ENCODE peak calls at places on chromosomes 6 and 20, in seven cellular contexts. E, K, F, J, I, Q and R are unnamed samples.

GRCh38 chr20:438581-439469 is 23.5 kb downstream of the TBC1D20 start:
- DNase-seq in Q (no peak), I (peak), K (peak), F (no peak), E (no peak), J (no peak), R (no peak)

GRCh38 chr6:20319520-20320357 is 81.9 kb upstream of the E2F3 start:
- DNase-seq in F (peak), I (peak), Q (no peak), J (peak), K (peak), E (no peak), R (no peak)

GRCh38 chr6:27135087-27135657 is 112.3 kb upstream of the PRSS16 start:
- DNase-seq in F (no peak), E (no peak), I (no peak), Q (no peak), J (no peak), K (no peak), R (no peak)

GRCh38 chr6:134288538-134289203 is 29.2 kb downstream of the SGK1 start:
- DNase-seq in E (no peak), J (peak), Q (peak), K (no peak), I (no peak), F (no peak), R (peak)

GRCh38 chr20:50728981-50729874 is 2.2 kb upstream of the PARD6B start:
- DNase-seq in F (peak), J (no peak), Q (no peak), I (no peak), K (no peak), E (no peak), R (peak)

GRCh38 chr6:17691925-17692538 is 14.7 kb downstream of the NUP153 start:
- DNase-seq in F (no peak), J (no peak), I (no peak), K (no peak), Q (no peak), E (no peak), R (no peak)

GRCh38 chr6:144606041-144606440 is 320.9 kb downstream of the UTRN start:
- DNase-seq in Q (no peak), F (no peak), J (no peak), I (no peak), K (no peak), E (no peak), R (no peak)

GRCh38 chr20:13525225-13525940 is 113.3 kb downstream of the TASP1 start:
- DNase-seq in Q (peak), E (no peak), K (no peak), F (no peak), I (no peak), J (peak), R (peak)

GRCh38 chr20:19322061-19322985 is 109.9 kb downstream of the SLC24A3 start:
- DNase-seq in K (no peak), F (no peak), Q (no peak), I (no peak), E (no peak), J (no peak), R (no peak)

GRCh38 chr6:76518443-76518842 is 446.0 kb upstream of the IMPG1 start:
- DNase-seq in K (no peak), Q (no peak), J (peak), E (no peak), I (no peak), F (no peak), R (no peak)

GRCh38 chr20:23356203-23356602 is 5.6 kb downstream of the NXT1 start:
- DNase-seq in Q (no peak), K (no peak), F (no peak), E (no peak), J (no peak), I (no peak), R (no peak)

GRCh38 chr20:34240698-34241615 is at the start of gene ASIP:
- DNase-seq in Q (no peak), J (no peak), F (no peak), K (no peak), E (no peak), I (no peak), R (no peak)

GRCh38 chr20:52127309-52127708 is 64.3 kb downstream of the ZFP64 start:
- DNase-seq in J (no peak), I (no peak), K (no peak), Q (no peak), E (no peak), F (no peak), R (no peak)

GRCh38 chr6:44020664-44021425 is 106.4 kb downstream of the MRPL14 start:
- DNase-seq in E (peak), I (no peak), J (no peak), K (no peak), F (no peak), Q (no peak), R (no peak)

GRCh38 chr20:51531141-51531710 is 11.3 kb downstream of the NFATC2 start:
- DNase-seq in Q (no peak), K (peak), F (no peak), E (no peak), J (peak), I (peak), R (peak)

GRCh38 chr20:1945134-1945618 is 48.7 kb downstream of the PDYN start:
- DNase-seq in F (peak), I (no peak), E (peak), K (no peak), J (no peak), Q (no peak), R (no peak)

GRCh38 chr20:62496525-62497218 is 20.9 kb upstream of the GATA5 start:
- DNase-seq in E (no peak), Q (no peak), F (no peak), I (peak), J (no peak), K (peak), R (no peak)

GRCh38 chr6:56004421-56004820 is 129.0 kb upstream of the BMP5 start:
- DNase-seq in J (peak), Q (peak), F (no peak), K (no peak), E (no peak), I (no peak), R (no peak)

GRCh38 chr6:27168586-27169443 is 78.7 kb upstream of the PRSS16 start:
- DNase-seq in K (no peak), Q (peak), E (no peak), F (no peak), I (no peak), J (peak), R (no peak)

GRCh38 chr20:50191566-50192363 is 1.1 kb downstream of the CEBPB start:
- DNase-seq in E (peak), I (peak), J (no peak), K (peak), Q (no peak), F (peak), R (peak)

GRCh38 chr20:617934-618690 is 8.0 kb upstream of the TCF15 start:
- DNase-seq in E (no peak), F (no peak), K (no peak), I (no peak), Q (no peak), J (no peak), R (no peak)

GRCh38 chr6:23244300-23244699 is 674.9 kb downstream of the HDGFL1 start:
- DNase-seq in Q (peak), I (no peak), E (no peak), K (no peak), J (peak), F (no peak), R (no peak)

GRCh38 chr6:75266716-75267291 is 17.8 kb downstream of the TMEM30A start:
- DNase-seq in J (peak), K (no peak), Q (no peak), F (no peak), E (no peak), I (no peak), R (peak)

GRCh38 chr20:51128198-51128597 is 105.3 kb upstream of the KCNG1 start:
- DNase-seq in Q (peak), I (no peak), F (no peak), K (no peak), J (peak), E (no peak), R (peak)

GRCh38 chr6:45816674-45817297 is 198.9 kb downstream of the CLIC5 start:
- DNase-seq in J (no peak), F (no peak), K (no peak), I (no peak), E (no peak), Q (no peak), R (no peak)

GRCh38 chr20:62791301-62792181 is 4.7 kb upstream of the MRGBP start:
- DNase-seq in K (peak), E (peak), F (peak), I (peak), J (peak), Q (peak), R (peak)

GRCh38 chr6:155314773-155315515 is 660 bp upstream of the TFB1M start:
- DNase-seq in Q (peak), J (peak), E (peak), F (peak), K (no peak), I (peak), R (peak)

GRCh38 chr20:24580006-24580405 is 110.6 kb downstream of the SYNDIG1 start:
- DNase-seq in J (no peak), Q (no peak), E (no peak), K (no peak), F (no peak), I (no peak), R (no peak)

GRCh38 chr20:13430346-13431002 is 208.3 kb downstream of the TASP1 start:
- DNase-seq in K (no peak), J (peak), F (no peak), E (no peak), I (peak), Q (no peak), R (peak)

GRCh38 chr20:57883761-57884160 is 173.9 kb upstream of the PMEPA1 start:
- DNase-seq in J (no peak), K (no peak), Q (no peak), I (peak), F (no peak), E (peak), R (no peak)

GRCh38 chr6:157251565-157252247 is 71.6 kb downstream of the TMEM242 start:
- DNase-seq in I (no peak), E (no peak), K (no peak), J (no peak), F (no peak), Q (no peak), R (no peak)

GRCh38 chr6:133752129-133752528 is 136.8 kb upstream of the TCF21 start:
- DNase-seq in I (no peak), F (no peak), E (no peak), K (no peak), Q (no peak), J (no peak), R (no peak)

GRCh38 chr6:102114402-102114801 is 720.9 kb downstream of the GRIK2 start:
- DNase-seq in E (no peak), J (no peak), K (no peak), F (no peak), Q (no peak), I (no peak), R (no peak)

GRCh38 chr6:31633447-31633846 is 12.9 kb downstream of the PRRC2A start:
- DNase-seq in E (no peak), I (no peak), K (no peak), J (no peak), F (no peak), Q (no peak), R (no peak)

GRCh38 chr6:393391-394221 is 2.1 kb downstream of the IRF4 start:
- DNase-seq in F (no peak), I (peak), E (no peak), J (no peak), K (no peak), Q (no peak), R (no peak)

GRCh38 chr20:33575302-33575701 is 85.4 kb downstream of the CBFA2T2 start:
- DNase-seq in J (no peak), E (no peak), Q (no peak), I (no peak), K (no peak), F (no peak), R (no peak)

GRCh38 chr20:47524385-47524784 is 22.7 kb downstream of the NCOA3 start:
- DNase-seq in Q (no peak), J (no peak), F (no peak), I (no peak), K (no peak), E (no peak), R (no peak)

GRCh38 chr6:88748141-88748540 is 215.3 kb downstream of the RNGTT start:
- DNase-seq in I (no peak), F (no peak), J (no peak), K (no peak), Q (no peak), E (no peak), R (no peak)

GRCh38 chr6:154319231-154319858 is 37.3 kb downstream of the IPCEF1 start:
- DNase-seq in F (no peak), K (no peak), J (no peak), I (no peak), E (no peak), Q (peak), R (peak)